ENCODE peak calls at places on chromosomes 13 and 19, in nine cellular contexts. H is GM23338, O is psoas muscle, Z is tibial artery, S is stomach, I is heart left ventricle, A is fibroblast of lung, Y is IMR-90, K is colonic mucosa. R is an unnamed sample.
A peak's percentile ranks its signal among the peaks of the same experiment; 100 is the strongest.

GRCh38 chr13:109816979-109817275 is 30.5 kb upstream of the IRS2 start:
- DNase-seq in H (no peak), O (no peak), Z (no peak), S (no peak), I (no peak), A (peak; percentile 86), Y (peak; percentile 21), K (no peak), R (no peak)

GRCh38 chr19:28498404-28498976 is 714.5 kb downstream of the UQCRFS1 start:
- DNase-seq in H (no peak), O (no peak), Z (no peak), S (no peak), I (no peak), A (peak; percentile 62), Y (no peak), K (no peak), R (no peak)

GRCh38 chr13:51280379-51280940 is 58.3 kb downstream of the FAM124A start:
- DNase-seq in H (no peak), O (no peak), Z (no peak), S (no peak), I (no peak), A (no peak), Y (no peak), K (no peak), R (no peak)

GRCh38 chr13:33862006-33862405 is 44.1 kb downstream of the RFC3 start:
- DNase-seq in H (no peak), O (no peak), Z (no peak), S (no peak), I (no peak), A (no peak), Y (no peak), K (no peak), R (no peak)

GRCh38 chr19:33441277-33441699 is 67.8 kb downstream of the CEBPG start:
- DNase-seq in H (no peak), O (peak; percentile 38), Z (no peak), S (no peak), I (no peak), A (no peak), Y (no peak), K (no peak), R (peak; percentile 8)

GRCh38 chr13:111289251-111289650 is 31.2 kb upstream of the TEX29 start:
- DNase-seq in H (no peak), O (no peak), Z (no peak), S (no peak), I (no peak), A (no peak), Y (no peak), K (no peak), R (no peak)

GRCh38 chr19:56141416-56141992 is 417 bp downstream of the ZNF444 start:
- DNase-seq in H (peak; percentile 55), O (no peak), Z (no peak), S (no peak), I (no peak), A (no peak), Y (no peak), K (peak; percentile 49), R (peak; percentile 19)

GRCh38 chr13:104024416-104025170 is 958.4 kb upstream of the SLC10A2 start:
- DNase-seq in H (no peak), O (no peak), Z (no peak), S (no peak), I (no peak), A (peak; percentile 49), Y (peak; percentile 40), K (no peak), R (no peak)

GRCh38 chr13:109584844-109585361 is 201.5 kb downstream of the IRS2 start:
- DNase-seq in H (no peak), O (no peak), Z (no peak), S (no peak), I (no peak), A (peak; percentile 7), Y (no peak), K (no peak), R (no peak)

GRCh38 chr13:75635101-75635620 is 969 bp upstream of the LMO7 start:
- DNase-seq in H (peak; percentile 41), O (no peak), Z (no peak), S (no peak), I (peak; percentile 23), A (peak; percentile 39), Y (no peak), K (no peak), R (no peak)

GRCh38 chr13:98930014-98930625 is 47.7 kb downstream of the DOCK9 start:
- DNase-seq in H (peak; percentile 33), O (peak; percentile 61), Z (no peak), S (no peak), I (no peak), A (no peak), Y (no peak), K (no peak), R (peak; percentile 21)

GRCh38 chr13:112756511-112756966 is 66.7 kb downstream of the ATP11A start:
- DNase-seq in H (no peak), O (peak; percentile 42), Z (no peak), S (no peak), I (no peak), A (no peak), Y (no peak), K (no peak), R (no peak)
- H3K27ac ChIP-seq in H (no peak overlapping the region), O (no peak overlapping the region), Z (no peak overlapping the region), S (peak overlapping the region; percentile 46), I (no peak overlapping the region), A (no peak overlapping the region), Y (no peak overlapping the region), K (no peak overlapping the region), R (no peak overlapping the region)

GRCh38 chr19:2456301-2456570 is 523 bp downstream of the LMNB2 start:
- DNase-seq in H (no peak), O (no peak), Z (no peak), S (no peak), I (no peak), A (no peak), Y (no peak), K (no peak), R (no peak)

GRCh38 chr19:2454199-2454961 is 2.4 kb downstream of the LMNB2 start:
- DNase-seq in H (no peak), O (no peak), Z (no peak), S (no peak), I (no peak), A (no peak), Y (no peak), K (no peak), R (no peak)

GRCh38 chr19:2455481-2456300 is 1.1 kb downstream of the LMNB2 start:
- DNase-seq in H (no peak), O (no peak), Z (no peak), S (peak; percentile 49), I (peak; percentile 40), A (no peak), Y (no peak), K (peak; percentile 59), R (peak; percentile 27)

GRCh38 chr19:2453431-2454025 is 3.2 kb downstream of the LMNB2 start:
- DNase-seq in H (no peak), O (no peak), Z (no peak), S (no peak), I (no peak), A (no peak), Y (no peak), K (no peak), R (no peak)

DNA sequence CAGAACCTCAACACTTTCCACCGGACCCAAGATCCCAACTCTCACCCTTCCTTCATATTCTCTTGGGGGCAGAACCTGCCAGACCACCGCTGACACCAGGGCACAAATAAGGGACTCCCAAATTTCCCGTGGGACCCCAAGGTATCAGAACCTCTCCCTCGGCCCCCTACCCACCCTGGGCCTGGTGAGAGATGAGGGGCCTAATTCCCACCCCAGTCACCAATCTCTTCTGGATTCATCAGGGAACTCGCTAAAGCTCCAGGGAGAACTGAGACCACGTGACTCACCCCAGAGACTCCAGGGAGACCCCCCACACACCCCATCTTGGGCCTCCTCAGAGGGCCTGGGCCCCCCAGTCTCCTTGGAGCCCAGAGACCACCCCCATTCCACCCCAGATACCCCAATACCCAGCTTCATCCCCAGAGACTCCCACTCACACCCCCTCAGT is 1.8 kb downstream of the LMNB2 start:
- DNase-seq in H (no peak), O (no peak), Z (no peak), S (no peak), I (no peak), A (no peak), Y (no peak), K (no peak), R (no peak)
- H3K4me3 ChIP-seq in H (peak overlapping the region; percentile 91), O (no peak overlapping the region), Z (no peak overlapping the region), S (no peak overlapping the region), I (no peak overlapping the region), A (peak overlapping the region; percentile 87), Y (no peak overlapping the region), K (no peak overlapping the region), R (no peak overlapping the region)

GRCh38 chr13:112831196-112831595 is 137.8 kb upstream of the MCF2L start:
- DNase-seq in H (no peak), O (no peak), Z (no peak), S (no peak), I (no peak), A (no peak), Y (no peak), K (no peak), R (no peak)
- H3K36me3 ChIP-seq in H (peaks cover 10% of the 10 kb centered on the region), O (no peaks in the 10 kb centered on the region), Z (peaks cover 31% of the 10 kb centered on the region), S (peaks cover 90% of the 10 kb centered on the region), I (peaks cover 98% of the 10 kb centered on the region), A (peaks cover 2% of the 10 kb centered on the region), Y (peaks cover 56% of the 10 kb centered on the region), K (no peaks in the 10 kb centered on the region), R (peaks cover 22% of the 10 kb centered on the region)

GRCh38 chr19:11148001-11148400 is 7.6 kb downstream of the SPC24 start:
- DNase-seq in H (no peak), O (no peak), Z (no peak), S (no peak), I (no peak), A (no peak), Y (no peak), K (no peak), R (no peak)

GRCh38 chr19:11154683-11155047 is 917 bp downstream of the SPC24 start:
- DNase-seq in H (no peak), O (no peak), Z (no peak), S (no peak), I (no peak), A (no peak), Y (no peak), K (no peak), R (no peak)

GRCh38 chr19:11155373-11156120 is at the start of gene SPC24:
- DNase-seq in H (peak; percentile 99), O (peak; percentile 97), Z (peak; percentile 93), S (peak; percentile 94), I (peak; percentile 95), A (peak; percentile 98), Y (peak; percentile 99), K (peak; percentile 96), R (peak; percentile 98)

GRCh38 chr19:11151181-11151580 is 4.4 kb downstream of the SPC24 start:
- DNase-seq in H (no peak), O (no peak), Z (peak; percentile 68), S (no peak), I (peak; percentile 62), A (no peak), Y (no peak), K (no peak), R (no peak)

GRCh38 chr19:11152318-11153062 is 3.1 kb downstream of the SPC24 start:
- DNase-seq in H (no peak), O (peak; percentile 90), Z (peak; percentile 87), S (peak; percentile 87), I (peak; percentile 73), A (peak; percentile 73), Y (peak; percentile 78), K (peak; percentile 73), R (peak; percentile 73)
- H3K27ac ChIP-seq in H (no peak overlapping the region), O (peak overlapping the region; percentile 72), Z (peak overlapping the region; percentile 80), S (peak overlapping the region; percentile 86), I (peak overlapping the region; percentile 90), A (peak overlapping the region; percentile 61), Y (peak overlapping the region; percentile 63), K (peak overlapping the region; percentile 37), R (no peak overlapping the region)

R was measured in small intestine.